ENCODE peak calls at places on chromosomes 6 and 20, in nine cellular contexts. P is AG08396; H is pancreas; O is activated T-helper 2 cell treated with anti-CD3 and anti-CD28 coated beads, Interferon-gamma antibody, Interleukin-2, Interleukin-4, amounts not matched to agents 10 μg/mL and 5 μg/mL and 100 μg/mL, durations not matched to agents 14 hours and 24 hours and 36 hours; E is OCI-LY7; G is substantia nigra; T is NCI-H2171 treated with DMSO at 0.1 percent for 48 hours; A is CD4-positive, CD25-positive, alpha-beta regulatory T cell; W is transverse colon. M is an unnamed sample.

GRCh38 chr20:44610313-44610965 is 28.1 kb downstream of the PKIG start:
- DNase-seq in P (no peak), H (no peak), O (no peak), E (peak), G (no peak), T (no peak), A (peak), W (no peak), M (no peak)

GRCh38 chr6:18431581-18431980 is 44.4 kb downstream of the RNF144B start:
- DNase-seq in P (no peak), H (no peak), O (no peak), E (no peak), G (no peak), T (no peak), A (no peak), W (no peak), M (no peak)

GRCh38 chr20:41030536-41031242 is 2.1 kb downstream of the TOP1 start:
- DNase-seq in P (peak), H (no peak), O (no peak), E (no peak), G (no peak), T (no peak), A (no peak), W (no peak), M (no peak)

GRCh38 chr6:107665386-107665785 is 158.7 kb downstream of the SCML4 start:
- DNase-seq in P (peak), H (no peak), O (no peak), E (no peak), G (no peak), T (no peak), A (no peak), W (no peak), M (no peak)

GRCh38 chr20:7829031-7829430 is 111.2 kb downstream of the HAO1 start:
- DNase-seq in P (no peak), H (no peak), O (no peak), E (no peak), G (no peak), T (no peak), A (no peak), W (no peak), M (no peak)

GRCh38 chr6:147078106-147078505 is 126.1 kb upstream of the STXBP5 start:
- DNase-seq in P (no peak), H (peak), O (no peak), E (no peak), G (no peak), T (no peak), A (no peak), W (no peak), M (no peak)

GRCh38 chr6:138970856-138971425 is 17.1 kb downstream of the REPS1 start:
- DNase-seq in P (peak), H (no peak), O (no peak), E (no peak), G (no peak), T (no peak), A (no peak), W (no peak), M (no peak)

GRCh38 chr6:75800133-75800532 is 51.1 kb downstream of the MYO6 start:
- DNase-seq in P (no peak), H (no peak), O (no peak), E (no peak), G (no peak), T (peak), A (no peak), W (no peak), M (no peak)

GRCh38 chr20:20606046-20606445 is 106.4 kb downstream of the RALGAPA2 start:
- DNase-seq in P (no peak), H (no peak), O (no peak), E (no peak), G (no peak), T (peak), A (no peak), W (no peak), M (peak)

M was measured in Kasumi-1.